ENCODE peak calls at places on chromosomes 16 and 17, in eight cellular contexts. One of them, this sample, is unnamed.
A peak's percentile ranks its signal among the peaks of the same experiment; 100 is the strongest.

GRCh38 chr16:13633381-13633861 is 286.5 kb upstream of the ERCC4 start:
- DNase-seq in astrocyte: no peak
- DNase-seq in psoas muscle: no peak
- DNase-seq in pons: no peak
- DNase-seq in progenitor cell of endocrine pancreas: no peak
- DNase-seq in GM20000: no peak
- DNase-seq in right atrium auricular region: no peak
- DNase-seq in astrocyte of the spinal cord: no peak
- DNase-seq in this sample: no peak

GRCh38 chr16:50719401-50720337 is 22.2 kb upstream of the CYLD start:
- DNase-seq in GM20000: no peak
- DNase-seq in astrocyte: no peak
- DNase-seq in psoas muscle: no peak
- DNase-seq in astrocyte of the spinal cord: no peak
- DNase-seq in progenitor cell of endocrine pancreas: no peak
- DNase-seq in pons: no peak
- DNase-seq in right atrium auricular region: no peak
- DNase-seq in this sample: no peak

GRCh38 chr16:51404386-51404785 is 253.3 kb upstream of the SALL1 start:
- DNase-seq in GM20000: no peak
- DNase-seq in astrocyte: no peak
- DNase-seq in right atrium auricular region: no peak
- DNase-seq in pons: no peak
- DNase-seq in progenitor cell of endocrine pancreas: no peak
- DNase-seq in astrocyte of the spinal cord: no peak
- DNase-seq in psoas muscle: no peak
- DNase-seq in this sample: peak; percentile 5

GRCh38 chr17:3896108-3897099 is 3.6 kb upstream of the CAMKK1 start:
- DNase-seq in astrocyte of the spinal cord: no peak
- DNase-seq in GM20000: no peak
- DNase-seq in progenitor cell of endocrine pancreas: no peak
- DNase-seq in psoas muscle: no peak
- DNase-seq in right atrium auricular region: no peak
- DNase-seq in pons: no peak
- DNase-seq in astrocyte: no peak
- DNase-seq in this sample: no peak

GRCh38 chr17:49387374-49388289 is 25.6 kb upstream of the ZNF652 start:
- DNase-seq in psoas muscle: no peak
- DNase-seq in GM20000: no peak
- DNase-seq in astrocyte: no peak
- DNase-seq in right atrium auricular region: no peak
- DNase-seq in pons: no peak
- DNase-seq in astrocyte of the spinal cord: no peak
- DNase-seq in progenitor cell of endocrine pancreas: no peak
- DNase-seq in this sample: no peak

GRCh38 chr17:58052951-58053715 is 30.1 kb upstream of the DYNLL2 start:
- DNase-seq in GM20000: no peak
- DNase-seq in astrocyte: no peak
- DNase-seq in progenitor cell of endocrine pancreas: no peak
- DNase-seq in astrocyte of the spinal cord: no peak
- DNase-seq in right atrium auricular region: no peak
- DNase-seq in pons: no peak
- DNase-seq in psoas muscle: no peak
- DNase-seq in this sample: no peak

GRCh38 chr16:720507-720989 is 398 bp upstream of the ANTKMT start:
- DNase-seq in astrocyte: peak; percentile 58
- DNase-seq in right atrium auricular region: no peak
- DNase-seq in pons: peak; percentile 79
- DNase-seq in GM20000: peak; percentile 82
- DNase-seq in progenitor cell of endocrine pancreas: no peak
- DNase-seq in astrocyte of the spinal cord: peak; percentile 69
- DNase-seq in psoas muscle: no peak
- DNase-seq in this sample: peak; percentile 59

GRCh38 chr16:71297252-71297651 is 8.1 kb upstream of the CMTR2 start:
- DNase-seq in astrocyte: no peak
- DNase-seq in pons: no peak
- DNase-seq in astrocyte of the spinal cord: no peak
- DNase-seq in psoas muscle: no peak
- DNase-seq in GM20000: no peak
- DNase-seq in right atrium auricular region: no peak
- DNase-seq in progenitor cell of endocrine pancreas: no peak
- DNase-seq in this sample: no peak

GRCh38 chr17:37671813-37672544 is 28.7 kb upstream of the DDX52 start:
- DNase-seq in GM20000: no peak
- DNase-seq in pons: no peak
- DNase-seq in progenitor cell of endocrine pancreas: no peak
- DNase-seq in astrocyte: peak; percentile 89
- DNase-seq in astrocyte of the spinal cord: peak; percentile 80
- DNase-seq in psoas muscle: no peak
- DNase-seq in right atrium auricular region: no peak
- DNase-seq in this sample: peak; percentile 91

GRCh38 chr17:30922235-30922993 is 669 bp downstream of the ADAP2 start:
- DNase-seq in pons: no peak
- DNase-seq in psoas muscle: peak; percentile 51
- DNase-seq in progenitor cell of endocrine pancreas: peak; percentile 11
- DNase-seq in astrocyte of the spinal cord: no peak
- DNase-seq in right atrium auricular region: no peak
- DNase-seq in astrocyte: no peak
- DNase-seq in GM20000: peak; percentile 64
- DNase-seq in this sample: no peak

GRCh38 chr16:49096191-49096945 is 185.3 kb downstream of the CBLN1 start:
- DNase-seq in pons: no peak
- DNase-seq in astrocyte of the spinal cord: no peak
- DNase-seq in progenitor cell of endocrine pancreas: no peak
- DNase-seq in right atrium auricular region: no peak
- DNase-seq in astrocyte: no peak
- DNase-seq in psoas muscle: no peak
- DNase-seq in GM20000: no peak
- DNase-seq in this sample: no peak

GRCh38 chr16:24685539-24686432 is 43.7 kb upstream of the TNRC6A start:
- DNase-seq in progenitor cell of endocrine pancreas: peak; percentile 14
- DNase-seq in GM20000: no peak
- DNase-seq in psoas muscle: peak; percentile 72
- DNase-seq in right atrium auricular region: peak; percentile 90
- DNase-seq in astrocyte of the spinal cord: peak; percentile 87
- DNase-seq in pons: peak; percentile 51
- DNase-seq in astrocyte: peak; percentile 80
- DNase-seq in this sample: peak; percentile 83

GRCh38 chr16:61324044-61324443 is 712.2 kb downstream of the CDH8 start:
- DNase-seq in astrocyte of the spinal cord: no peak
- DNase-seq in progenitor cell of endocrine pancreas: no peak
- DNase-seq in right atrium auricular region: no peak
- DNase-seq in pons: no peak
- DNase-seq in GM20000: no peak
- DNase-seq in psoas muscle: no peak
- DNase-seq in astrocyte: no peak
- DNase-seq in this sample: no peak

GRCh38 chr17:46772013-46772878 is 46.2 kb downstream of the WNT3 start:
- DNase-seq in pons: no peak
- DNase-seq in astrocyte: no peak
- DNase-seq in psoas muscle: peak; percentile 58
- DNase-seq in right atrium auricular region: no peak
- DNase-seq in progenitor cell of endocrine pancreas: no peak
- DNase-seq in GM20000: peak; percentile 55
- DNase-seq in astrocyte of the spinal cord: no peak
- DNase-seq in this sample: no peak

GRCh38 chr17:71511266-71511995 is 609.4 kb upstream of the SOX9 start:
- DNase-seq in astrocyte: no peak
- DNase-seq in psoas muscle: no peak
- DNase-seq in GM20000: no peak
- DNase-seq in progenitor cell of endocrine pancreas: no peak
- DNase-seq in pons: no peak
- DNase-seq in right atrium auricular region: no peak
- DNase-seq in astrocyte of the spinal cord: no peak
- DNase-seq in this sample: peak; percentile 14

GRCh38 chr17:3865166-3865565 is 19.1 kb upstream of the NCBP3 start:
- DNase-seq in pons: no peak
- DNase-seq in right atrium auricular region: no peak
- DNase-seq in astrocyte of the spinal cord: peak; percentile 70
- DNase-seq in psoas muscle: no peak
- DNase-seq in astrocyte: peak; percentile 67
- DNase-seq in GM20000: no peak
- DNase-seq in progenitor cell of endocrine pancreas: no peak
- DNase-seq in this sample: no peak

GRCh38 chr16:14456793-14457481 is 173.1 kb downstream of the PARN start:
- DNase-seq in progenitor cell of endocrine pancreas: no peak
- DNase-seq in pons: no peak
- DNase-seq in GM20000: no peak
- DNase-seq in astrocyte of the spinal cord: peak; percentile 71
- DNase-seq in right atrium auricular region: no peak
- DNase-seq in astrocyte: peak; percentile 74
- DNase-seq in psoas muscle: no peak
- DNase-seq in this sample: peak; percentile 78

GRCh38 chr17:50468120-50469004 is at the start of gene CHAD:
- DNase-seq in astrocyte of the spinal cord: peak; percentile 9
- DNase-seq in right atrium auricular region: no peak
- DNase-seq in progenitor cell of endocrine pancreas: no peak
- DNase-seq in astrocyte: no peak
- DNase-seq in pons: no peak
- DNase-seq in psoas muscle: peak; percentile 61
- DNase-seq in GM20000: peak; percentile 63
- DNase-seq in this sample: peak; percentile 31

GRCh38 chr16:85319208-85319983 is 207.1 kb upstream of the CIBAR2 start:
- DNase-seq in pons: no peak
- DNase-seq in astrocyte: no peak
- DNase-seq in astrocyte of the spinal cord: no peak
- DNase-seq in progenitor cell of endocrine pancreas: no peak
- DNase-seq in right atrium auricular region: no peak
- DNase-seq in psoas muscle: no peak
- DNase-seq in GM20000: no peak
- DNase-seq in this sample: no peak

GRCh38 chr17:31803494-31804213 is 55.4 kb downstream of the COPRS start:
- DNase-seq in right atrium auricular region: no peak
- DNase-seq in psoas muscle: no peak
- DNase-seq in GM20000: no peak
- DNase-seq in astrocyte of the spinal cord: no peak
- DNase-seq in progenitor cell of endocrine pancreas: no peak
- DNase-seq in astrocyte: no peak
- DNase-seq in pons: no peak
- DNase-seq in this sample: no peak

GRCh38 chr17:60077672-60078519 is 825 bp downstream of the HEATR6 start:
- DNase-seq in pons: no peak
- DNase-seq in GM20000: peak; percentile 39
- DNase-seq in astrocyte: peak; percentile 19
- DNase-seq in right atrium auricular region: no peak
- DNase-seq in psoas muscle: no peak
- DNase-seq in astrocyte of the spinal cord: peak; percentile 43
- DNase-seq in progenitor cell of endocrine pancreas: no peak
- DNase-seq in this sample: peak; percentile 68

This sample was measured in fibroblast of lung.